ENCODE peak calls at places on chromosomes 1 and 21, in six cellular contexts. One of them, this sample, is unnamed.

GRCh38 chr1:15799004-15799867 is 8.2 kb downstream of the UQCRHL start:
- DNase-seq in Peyer's patch: peak
- DNase-seq in stomach: peak
- DNase-seq in endodermal cell: peak
- DNase-seq in HCT116: peak
- DNase-seq in fibroblast of pulmonary artery: peak
- DNase-seq in this sample: peak

GRCh38 chr1:240998024-240998423 is 359.0 kb downstream of the RGS7 start:
- DNase-seq in endodermal cell: no peak
- DNase-seq in fibroblast of pulmonary artery: no peak
- DNase-seq in stomach: no peak
- DNase-seq in HCT116: no peak
- DNase-seq in Peyer's patch: no peak
- DNase-seq in this sample: no peak

GRCh38 chr1:34478460-34479076 is 276.3 kb upstream of the GJB5 start:
- DNase-seq in endodermal cell: peak
- DNase-seq in fibroblast of pulmonary artery: no peak
- DNase-seq in Peyer's patch: no peak
- DNase-seq in HCT116: no peak
- DNase-seq in stomach: no peak
- DNase-seq in this sample: no peak

GRCh38 chr1:11697188-11697892 is 5.8 kb downstream of the DRAXIN start:
- DNase-seq in HCT116: no peak
- DNase-seq in stomach: no peak
- DNase-seq in endodermal cell: no peak
- DNase-seq in fibroblast of pulmonary artery: no peak
- DNase-seq in Peyer's patch: no peak
- DNase-seq in this sample: no peak

GRCh38 chr1:64540265-64540791 is 70.4 kb downstream of the CACHD1 start:
- DNase-seq in HCT116: no peak
- DNase-seq in endodermal cell: no peak
- DNase-seq in fibroblast of pulmonary artery: peak
- DNase-seq in stomach: no peak
- DNase-seq in Peyer's patch: no peak
- DNase-seq in this sample: peak

GRCh38 chr1:195462646-195463045 is 1145.6 kb downstream of the KCNT2 start:
- DNase-seq in endodermal cell: no peak
- DNase-seq in stomach: no peak
- DNase-seq in fibroblast of pulmonary artery: no peak
- DNase-seq in HCT116: no peak
- DNase-seq in Peyer's patch: no peak
- DNase-seq in this sample: no peak

GRCh38 chr1:209875510-209875909 is 47.7 kb downstream of the UTP25 start:
- DNase-seq in HCT116: peak
- DNase-seq in fibroblast of pulmonary artery: peak
- DNase-seq in Peyer's patch: no peak
- DNase-seq in stomach: no peak
- DNase-seq in endodermal cell: peak
- DNase-seq in this sample: peak

GRCh38 chr21:33286600-33287456 is 20.7 kb downstream of the IL10RB start:
- DNase-seq in Peyer's patch: no peak
- DNase-seq in stomach: peak
- DNase-seq in endodermal cell: no peak
- DNase-seq in HCT116: peak
- DNase-seq in fibroblast of pulmonary artery: peak
- DNase-seq in this sample: peak

GRCh38 chr21:40622531-40622930 is 224.4 kb downstream of the DSCAM start:
- DNase-seq in Peyer's patch: no peak
- DNase-seq in HCT116: no peak
- DNase-seq in stomach: no peak
- DNase-seq in fibroblast of pulmonary artery: no peak
- DNase-seq in endodermal cell: no peak
- DNase-seq in this sample: no peak

GRCh38 chr21:38768385-38769071 is 37.2 kb upstream of the ETS2 start:
- DNase-seq in fibroblast of pulmonary artery: peak
- DNase-seq in Peyer's patch: no peak
- DNase-seq in endodermal cell: no peak
- DNase-seq in stomach: no peak
- DNase-seq in HCT116: no peak
- DNase-seq in this sample: peak
- H3K4me3 ChIP-seq in fibroblast of pulmonary artery: no peak
- H3K4me3 ChIP-seq in Peyer's patch: no peak
- H3K4me3 ChIP-seq in endodermal cell: no peak
- H3K4me3 ChIP-seq in stomach: no peak
- H3K4me3 ChIP-seq in HCT116: no peak
- H3K4me3 ChIP-seq in this sample: no peak

DNA sequence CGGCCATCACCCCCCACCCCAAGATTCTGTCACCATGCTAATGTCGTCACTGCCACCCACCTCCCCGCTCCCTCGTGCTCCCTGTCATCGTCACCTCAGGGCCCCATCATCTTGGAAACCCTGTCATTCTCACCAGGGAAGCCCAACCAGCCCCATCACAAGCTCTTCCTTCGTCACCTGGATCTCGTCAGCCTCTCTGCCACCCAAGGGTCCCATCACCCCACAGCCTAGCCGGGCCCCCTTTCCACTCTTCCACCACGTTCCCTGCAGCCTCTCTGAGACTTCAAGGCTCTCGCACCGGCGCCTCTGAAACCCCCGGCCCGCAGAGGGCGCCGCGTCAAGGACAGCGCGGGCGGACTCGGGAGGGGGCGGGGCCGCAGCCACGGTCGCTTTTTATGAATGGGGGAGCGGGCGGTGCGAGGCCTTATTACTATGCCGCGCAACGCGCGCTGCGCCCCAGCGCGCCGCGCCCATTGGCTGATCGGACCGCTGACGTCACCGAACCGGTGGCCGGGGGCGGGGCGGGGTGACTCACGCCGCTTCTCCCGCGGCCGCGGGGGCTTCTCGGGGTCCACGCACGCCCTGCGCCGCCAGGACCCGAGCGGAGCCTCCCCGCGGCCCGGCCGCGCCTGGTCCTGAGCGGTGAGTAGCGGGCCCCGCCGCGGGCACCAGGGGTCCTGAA is at the start of gene GPR3:
- DNase-seq in stomach: peak
- DNase-seq in HCT116: peak
- DNase-seq in endodermal cell: peak
- DNase-seq in fibroblast of pulmonary artery: peak
- DNase-seq in Peyer's patch: peak
- DNase-seq in this sample: peak
- TF ChIP-seq CTCF in stomach: peak
- TF ChIP-seq CTCF in HCT116: peak
- TF ChIP-seq CTCF in endodermal cell: peak
- TF ChIP-seq CTCF in fibroblast of pulmonary artery: peak
- TF ChIP-seq CTCF in Peyer's patch: peak
- TF ChIP-seq CTCF in this sample: peak

GRCh38 chr21:31752967-31753366 is 21.0 kb upstream of the SCAF4 start:
- DNase-seq in endodermal cell: no peak
- DNase-seq in stomach: no peak
- DNase-seq in fibroblast of pulmonary artery: no peak
- DNase-seq in Peyer's patch: no peak
- DNase-seq in HCT116: no peak
- DNase-seq in this sample: no peak

GRCh38 chr21:31752352-31752751 is 20.4 kb upstream of the SCAF4 start:
- DNase-seq in endodermal cell: no peak
- DNase-seq in HCT116: no peak
- DNase-seq in Peyer's patch: no peak
- DNase-seq in stomach: no peak
- DNase-seq in fibroblast of pulmonary artery: peak
- DNase-seq in this sample: no peak

GRCh38 chr21:31755027-31755426 is 23.1 kb upstream of the SCAF4 start:
- DNase-seq in stomach: no peak
- DNase-seq in fibroblast of pulmonary artery: no peak
- DNase-seq in endodermal cell: no peak
- DNase-seq in HCT116: no peak
- DNase-seq in Peyer's patch: no peak
- DNase-seq in this sample: no peak

GRCh38 chr21:31753949-31754348 is 22.0 kb upstream of the SCAF4 start:
- DNase-seq in endodermal cell: peak
- DNase-seq in Peyer's patch: no peak
- DNase-seq in fibroblast of pulmonary artery: no peak
- DNase-seq in stomach: no peak
- DNase-seq in HCT116: no peak
- DNase-seq in this sample: no peak

GRCh38 chr21:31754561-31754960 is 22.6 kb upstream of the SCAF4 start:
- DNase-seq in fibroblast of pulmonary artery: no peak
- DNase-seq in endodermal cell: no peak
- DNase-seq in HCT116: no peak
- DNase-seq in stomach: no peak
- DNase-seq in Peyer's patch: no peak
- DNase-seq in this sample: no peak
- H3K4me3 ChIP-seq in fibroblast of pulmonary artery: no peak
- H3K4me3 ChIP-seq in endodermal cell: no peak
- H3K4me3 ChIP-seq in HCT116: no peak
- H3K4me3 ChIP-seq in stomach: no peak
- H3K4me3 ChIP-seq in Peyer's patch: no peak
- H3K4me3 ChIP-seq in this sample: no peak

GRCh38 chr1:114558548-114558947 is 22.9 kb downstream of the BCAS2 start:
- DNase-seq in Peyer's patch: no peak
- DNase-seq in fibroblast of pulmonary artery: peak
- DNase-seq in endodermal cell: no peak
- DNase-seq in HCT116: peak
- DNase-seq in stomach: no peak
- DNase-seq in this sample: peak
- TF ChIP-seq CTCF in Peyer's patch: no peak
- TF ChIP-seq CTCF in fibroblast of pulmonary artery: peak
- TF ChIP-seq CTCF in endodermal cell: peak
- TF ChIP-seq CTCF in HCT116: peak
- TF ChIP-seq CTCF in stomach: no peak
- TF ChIP-seq CTCF in this sample: peak

This sample was measured in fibroblast of villous mesenchyme.